ENCODE peak calls at places on chromosomes 16 and 17, in ten cellular contexts. V is skeletal muscle cell, C is mesothelial cell of epicardium, E is NCI-H774, B is BE2C, R is astrocyte of the cerebellum, H is memory B cell, S is C1 segment of cervical spinal cord, D is EL, Z is heart left ventricle. Q is an unnamed sample.
A peak's percentile ranks its signal among the peaks of the same experiment; 100 is the strongest.

GRCh38 chr16:89545831-89546574 is 14.5 kb upstream of the RPL13 start:
- DNase-seq in C (no peak), S (no peak), R (no peak), Z (no peak), V (no peak), B (no peak), H (no peak), E (no peak), D (no peak), Q (no peak)

GRCh38 chr17:32875904-32876413 is 965 bp downstream of the MYO1D start:
- DNase-seq in H (no peak), R (no peak), D (peak; percentile 9), S (peak; percentile 4), E (no peak), V (no peak), C (no peak), Z (no peak), B (no peak), Q (no peak)

GRCh38 chr17:44203731-44204452 is 4.2 kb upstream of the ATXN7L3 start:
- DNase-seq in S (no peak), V (no peak), R (no peak), H (no peak), Z (no peak), B (peak; percentile 59), C (no peak), E (peak; percentile 33), D (peak; percentile 54), Q (no peak)

GRCh38 chr16:35203636-35204035 is 1744.2 kb downstream of the TP53TG3F start:
- DNase-seq in S (no peak), H (no peak), C (no peak), V (no peak), E (no peak), R (no peak), B (no peak), Z (no peak), D (no peak), Q (no peak)

GRCh38 chr17:72702136-72702735 is 390.3 kb downstream of the SLC39A11 start:
- DNase-seq in V (no peak), Z (no peak), H (no peak), C (no peak), R (peak; percentile 53), S (no peak), B (no peak), E (no peak), D (peak; percentile 77), Q (no peak)

GRCh38 chr17:71338396-71338795 is 782.4 kb upstream of the SOX9 start:
- DNase-seq in S (no peak), Z (no peak), E (no peak), V (peak; percentile 56), R (peak; percentile 9), H (no peak), C (no peak), B (no peak), D (peak; percentile 58), Q (no peak)

GRCh38 chr17:13650096-13650675 is 48.5 kb upstream of the HS3ST3A1 start:
- DNase-seq in B (no peak), V (no peak), D (no peak), Z (no peak), C (no peak), H (no peak), R (no peak), E (no peak), S (no peak), Q (no peak)

GRCh38 chr17:74545456-74546230 is at the start of gene CD300C:
- DNase-seq in R (no peak), B (no peak), S (no peak), Z (peak; percentile 36), V (no peak), E (no peak), D (no peak), C (no peak), H (no peak), Q (no peak)

GRCh38 chr16:75251280-75252048 is at the start of gene BCAR1:
- DNase-seq in D (peak; percentile 93), R (no peak), B (peak; percentile 96), C (peak; percentile 85), Z (peak; percentile 91), S (peak; percentile 74), V (peak; percentile 77), H (no peak), E (peak; percentile 50), Q (peak; percentile 78)

GRCh38 chr17:21330436-21331160 is 45.6 kb upstream of the KCNJ12 start:
- DNase-seq in V (no peak), Z (no peak), H (no peak), E (no peak), D (no peak), S (no peak), B (no peak), C (no peak), R (no peak), Q (no peak)

GRCh38 chr16:12288537-12289174 is 312.1 kb downstream of the SNX29 start:
- DNase-seq in E (no peak), C (no peak), B (no peak), H (no peak), D (no peak), Z (no peak), S (no peak), R (no peak), V (no peak), Q (no peak)

GRCh38 chr17:8133398-8133797 is 9.5 kb upstream of the HES7 start:
- DNase-seq in E (no peak), B (no peak), H (no peak), S (no peak), V (no peak), D (no peak), Z (no peak), R (no peak), C (no peak), Q (no peak)

GRCh38 chr17:29905879-29906167 is 24.2 kb downstream of the SSH2 start:
- DNase-seq in V (no peak), Z (no peak), D (no peak), R (no peak), E (no peak), H (no peak), C (no peak), S (no peak), B (no peak), Q (no peak)

GRCh38 chr16:68131813-68132706 is 46.9 kb downstream of the NFATC3 start:
- DNase-seq in E (no peak), V (no peak), H (no peak), D (no peak), Z (no peak), R (no peak), C (no peak), B (no peak), S (no peak), Q (no peak)

GRCh38 chr17:28846231-28846630 is 3.6 kb upstream of the FAM222B start:
- DNase-seq in B (no peak), C (no peak), Z (no peak), D (no peak), R (no peak), H (no peak), E (no peak), S (no peak), V (no peak), Q (no peak)

GRCh38 chr17:16381496-16381820 is 567 bp downstream of the UBB start:
- DNase-seq in R (no peak), S (no peak), C (no peak), E (no peak), V (no peak), D (peak; percentile 21), Z (no peak), H (no peak), B (no peak), Q (no peak)

GRCh38 chr17:9837551-9838471 is 12.1 kb downstream of the GLP2R start:
- DNase-seq in Z (peak; percentile 41), E (no peak), D (peak; percentile 93), V (peak; percentile 22), B (no peak), S (no peak), R (peak; percentile 38), C (no peak), H (no peak), Q (no peak)

GRCh38 chr17:41665566-41666335 is 22.9 kb upstream of the EIF1 start:
- DNase-seq in R (no peak), V (peak; percentile 44), B (peak; percentile 94), H (peak; percentile 98), E (peak; percentile 96), C (peak; percentile 79), Z (peak; percentile 90), S (peak; percentile 83), D (peak; percentile 84), Q (peak; percentile 75)

GRCh38 chr16:11596572-11597226 is 10.0 kb upstream of the LITAF start:
- DNase-seq in C (no peak), Z (no peak), B (no peak), R (no peak), S (no peak), V (no peak), D (no peak), E (no peak), H (no peak), Q (no peak)

GRCh38 chr17:61209099-61209439 is 190.6 kb upstream of the TBX2 start:
- DNase-seq in C (no peak), E (no peak), R (no peak), S (no peak), V (no peak), H (no peak), Z (no peak), B (no peak), D (no peak), Q (no peak)

GRCh38 chr17:41360291-41360995 is 9.2 kb downstream of the KRT33B start:
- DNase-seq in C (no peak), S (no peak), D (peak; percentile 89), E (no peak), Z (no peak), B (no peak), R (no peak), H (no peak), V (no peak), Q (no peak)

GRCh38 chr16:726438-727290 is at the start of the genes CCDC78 and HAGHL:
- DNase-seq in C (no peak), E (no peak), R (no peak), Z (peak; percentile 74), V (no peak), S (no peak), H (peak; percentile 67), D (peak; percentile 55), B (peak; percentile 88), Q (peak; percentile 26)

GRCh38 chr16:4513086-4513860 is 25.3 kb downstream of the CDIP1 start:
- DNase-seq in R (no peak), H (no peak), S (no peak), Z (peak; percentile 36), B (no peak), V (no peak), C (no peak), E (no peak), D (no peak), Q (no peak)

GRCh38 chr17:66431910-66432309 is 129.5 kb downstream of the PRKCA start:
- DNase-seq in B (no peak), V (peak; percentile 66), Z (no peak), C (no peak), E (no peak), H (no peak), D (peak; percentile 85), R (peak; percentile 74), S (no peak), Q (no peak)

GRCh38 chr16:69301861-69302260 is 9.3 kb upstream of the VPS4A start:
- DNase-seq in Z (peak; percentile 9), S (no peak), R (no peak), H (no peak), B (no peak), D (no peak), C (no peak), V (no peak), E (no peak), Q (no peak)

GRCh38 chr17:36732351-36732750 is 131.0 kb downstream of the MRM1 start:
- DNase-seq in H (no peak), B (no peak), V (no peak), R (no peak), S (no peak), D (no peak), E (no peak), C (no peak), Z (no peak), Q (no peak)

GRCh38 chr17:17493249-17493985 is 2.8 kb downstream of the RASD1 start:
- DNase-seq in S (no peak), B (no peak), C (no peak), R (no peak), D (no peak), E (no peak), V (no peak), H (no peak), Z (no peak), Q (no peak)

GRCh38 chr16:71409038-71409775 is 32.6 kb downstream of the TLE7 start:
- DNase-seq in S (no peak), V (no peak), C (no peak), Z (no peak), R (no peak), B (no peak), E (no peak), H (no peak), D (no peak), Q (no peak)